ENCODE peak calls at places on chromosomes 12 and 14, in six cellular contexts. One of them, this sample, is unnamed.

GRCh38 chr12:58087428-58088117 is 146.2 kb downstream of the ATP23 start:
- DNase-seq in activated gamma-delta T cell treated with anti-CD3 and anti-CD28 coated beads, Interleukin-2, amount 50 U/mL, for 16 hours: no peak
- DNase-seq in fibroblast of lung: no peak
- DNase-seq in T-helper 2 cell: no peak
- DNase-seq in H1: no peak
- DNase-seq in mammary epithelial cell: no peak
- DNase-seq in this sample: no peak

GRCh38 chr12:11672833-11673232 is 23.4 kb downstream of the ETV6 start:
- DNase-seq in T-helper 2 cell: no peak
- DNase-seq in fibroblast of lung: no peak
- DNase-seq in mammary epithelial cell: no peak
- DNase-seq in H1: no peak
- DNase-seq in activated gamma-delta T cell treated with anti-CD3 and anti-CD28 coated beads, Interleukin-2, amount 50 U/mL, for 16 hours: no peak
- DNase-seq in this sample: no peak

GRCh38 chr12:66662729-66663128 is 16.1 kb downstream of the GRIP1 start:
- DNase-seq in T-helper 2 cell: no peak
- DNase-seq in activated gamma-delta T cell treated with anti-CD3 and anti-CD28 coated beads, Interleukin-2, amount 50 U/mL, for 16 hours: no peak
- DNase-seq in fibroblast of lung: peak; percentile 55
- DNase-seq in mammary epithelial cell: peak; percentile 76
- DNase-seq in H1: no peak
- DNase-seq in this sample: no peak

GRCh38 chr12:103623716-103624115 is 36.6 kb downstream of the STAB2 start:
- DNase-seq in activated gamma-delta T cell treated with anti-CD3 and anti-CD28 coated beads, Interleukin-2, amount 50 U/mL, for 16 hours: no peak
- DNase-seq in mammary epithelial cell: no peak
- DNase-seq in T-helper 2 cell: no peak
- DNase-seq in H1: no peak
- DNase-seq in fibroblast of lung: no peak
- DNase-seq in this sample: no peak

GRCh38 chr12:123063535-123063934 is 83.1 kb downstream of the ARL6IP4 start:
- DNase-seq in activated gamma-delta T cell treated with anti-CD3 and anti-CD28 coated beads, Interleukin-2, amount 50 U/mL, for 16 hours: no peak
- DNase-seq in mammary epithelial cell: no peak
- DNase-seq in T-helper 2 cell: no peak
- DNase-seq in fibroblast of lung: peak; percentile 32
- DNase-seq in H1: peak; percentile 36
- DNase-seq in this sample: no peak

GRCh38 chr14:90773705-90774104 is 42.5 kb downstream of the TTC7B start:
- DNase-seq in activated gamma-delta T cell treated with anti-CD3 and anti-CD28 coated beads, Interleukin-2, amount 50 U/mL, for 16 hours: no peak
- DNase-seq in H1: no peak
- DNase-seq in mammary epithelial cell: no peak
- DNase-seq in T-helper 2 cell: no peak
- DNase-seq in fibroblast of lung: no peak
- DNase-seq in this sample: no peak

GRCh38 chr14:101601603-101602465 is 40.5 kb downstream of the DIO3 start:
- DNase-seq in H1: no peak
- DNase-seq in mammary epithelial cell: no peak
- DNase-seq in fibroblast of lung: no peak
- DNase-seq in activated gamma-delta T cell treated with anti-CD3 and anti-CD28 coated beads, Interleukin-2, amount 50 U/mL, for 16 hours: no peak
- DNase-seq in T-helper 2 cell: no peak
- DNase-seq in this sample: no peak

GRCh38 chr14:74207943-74208342 is 31.3 kb upstream of the VSX2 start:
- DNase-seq in T-helper 2 cell: no peak
- DNase-seq in mammary epithelial cell: peak; percentile 3
- DNase-seq in activated gamma-delta T cell treated with anti-CD3 and anti-CD28 coated beads, Interleukin-2, amount 50 U/mL, for 16 hours: no peak
- DNase-seq in fibroblast of lung: peak; percentile 2
- DNase-seq in H1: no peak
- DNase-seq in this sample: no peak

GRCh38 chr14:91654836-91655235 is 77.0 kb downstream of the CATSPERB start:
- DNase-seq in mammary epithelial cell: peak; percentile 66
- DNase-seq in activated gamma-delta T cell treated with anti-CD3 and anti-CD28 coated beads, Interleukin-2, amount 50 U/mL, for 16 hours: no peak
- DNase-seq in T-helper 2 cell: no peak
- DNase-seq in H1: no peak
- DNase-seq in fibroblast of lung: no peak
- DNase-seq in this sample: no peak

GRCh38 chr12:62761658-62762057 is 173.3 kb downstream of the PPM1H start:
- DNase-seq in activated gamma-delta T cell treated with anti-CD3 and anti-CD28 coated beads, Interleukin-2, amount 50 U/mL, for 16 hours: no peak
- DNase-seq in fibroblast of lung: no peak
- DNase-seq in mammary epithelial cell: no peak
- DNase-seq in H1: no peak
- DNase-seq in T-helper 2 cell: no peak
- DNase-seq in this sample: no peak

GRCh38 chr14:86712176-86712575 is 1182.2 kb downstream of the FLRT2 start:
- DNase-seq in fibroblast of lung: peak; percentile 51
- DNase-seq in activated gamma-delta T cell treated with anti-CD3 and anti-CD28 coated beads, Interleukin-2, amount 50 U/mL, for 16 hours: no peak
- DNase-seq in T-helper 2 cell: no peak
- DNase-seq in mammary epithelial cell: no peak
- DNase-seq in H1: no peak
- DNase-seq in this sample: no peak

GRCh38 chr14:77076118-77076631 is 21.9 kb upstream of the CIPC start:
- DNase-seq in mammary epithelial cell: no peak
- DNase-seq in H1: no peak
- DNase-seq in activated gamma-delta T cell treated with anti-CD3 and anti-CD28 coated beads, Interleukin-2, amount 50 U/mL, for 16 hours: no peak
- DNase-seq in T-helper 2 cell: no peak
- DNase-seq in fibroblast of lung: peak; percentile 85
- DNase-seq in this sample: no peak

GRCh38 chr14:37122919-37123639 is 49.3 kb downstream of the SLC25A21 start:
- DNase-seq in H1: no peak
- DNase-seq in fibroblast of lung: no peak
- DNase-seq in mammary epithelial cell: no peak
- DNase-seq in activated gamma-delta T cell treated with anti-CD3 and anti-CD28 coated beads, Interleukin-2, amount 50 U/mL, for 16 hours: no peak
- DNase-seq in T-helper 2 cell: no peak
- DNase-seq in this sample: no peak

GRCh38 chr12:47754881-47755280 is 3.8 kb downstream of the RAPGEF3 start:
- DNase-seq in fibroblast of lung: no peak
- DNase-seq in activated gamma-delta T cell treated with anti-CD3 and anti-CD28 coated beads, Interleukin-2, amount 50 U/mL, for 16 hours: no peak
- DNase-seq in H1: no peak
- DNase-seq in T-helper 2 cell: no peak
- DNase-seq in mammary epithelial cell: no peak
- DNase-seq in this sample: peak; percentile 27

GRCh38 chr14:91138511-91139359 is 24.9 kb downstream of the DGLUCY start:
- DNase-seq in T-helper 2 cell: no peak
- DNase-seq in activated gamma-delta T cell treated with anti-CD3 and anti-CD28 coated beads, Interleukin-2, amount 50 U/mL, for 16 hours: peak; percentile 28
- DNase-seq in H1: no peak
- DNase-seq in mammary epithelial cell: peak; percentile 20
- DNase-seq in fibroblast of lung: peak; percentile 38
- DNase-seq in this sample: no peak

GRCh38 chr14:30657606-30658163 is 35.6 kb downstream of the SCFD1 start:
- DNase-seq in fibroblast of lung: peak; percentile 29
- DNase-seq in mammary epithelial cell: no peak
- DNase-seq in H1: no peak
- DNase-seq in activated gamma-delta T cell treated with anti-CD3 and anti-CD28 coated beads, Interleukin-2, amount 50 U/mL, for 16 hours: no peak
- DNase-seq in T-helper 2 cell: no peak
- DNase-seq in this sample: no peak

GRCh38 chr14:96267916-96268315 is 11.9 kb downstream of the BDKRB1 start:
- DNase-seq in T-helper 2 cell: no peak
- DNase-seq in fibroblast of lung: no peak
- DNase-seq in H1: no peak
- DNase-seq in mammary epithelial cell: peak; percentile 86
- DNase-seq in activated gamma-delta T cell treated with anti-CD3 and anti-CD28 coated beads, Interleukin-2, amount 50 U/mL, for 16 hours: no peak
- DNase-seq in this sample: no peak

GRCh38 chr12:123532808-123533649 is 490 bp downstream of the RILPL1 start:
- DNase-seq in T-helper 2 cell: no peak
- DNase-seq in H1: no peak
- DNase-seq in mammary epithelial cell: peak; percentile 48
- DNase-seq in activated gamma-delta T cell treated with anti-CD3 and anti-CD28 coated beads, Interleukin-2, amount 50 U/mL, for 16 hours: no peak
- DNase-seq in fibroblast of lung: peak; percentile 36
- DNase-seq in this sample: no peak

GRCh38 chr14:32202941-32203882 is at the start of gene RNU6-8:
- DNase-seq in activated gamma-delta T cell treated with anti-CD3 and anti-CD28 coated beads, Interleukin-2, amount 50 U/mL, for 16 hours: peak; percentile 73
- DNase-seq in T-helper 2 cell: peak; percentile 67
- DNase-seq in H1: peak; percentile 82
- DNase-seq in mammary epithelial cell: peak; percentile 79
- DNase-seq in fibroblast of lung: peak; percentile 91
- DNase-seq in this sample: peak; percentile 57

GRCh38 chr14:81784084-81784483 is 250.4 kb upstream of the SEL1L start:
- DNase-seq in mammary epithelial cell: no peak
- DNase-seq in fibroblast of lung: no peak
- DNase-seq in activated gamma-delta T cell treated with anti-CD3 and anti-CD28 coated beads, Interleukin-2, amount 50 U/mL, for 16 hours: no peak
- DNase-seq in H1: no peak
- DNase-seq in T-helper 2 cell: no peak
- DNase-seq in this sample: no peak

GRCh38 chr12:102879144-102879763 is 37.8 kb downstream of the PAH start:
- DNase-seq in mammary epithelial cell: peak; percentile 79
- DNase-seq in H1: peak; percentile 47
- DNase-seq in activated gamma-delta T cell treated with anti-CD3 and anti-CD28 coated beads, Interleukin-2, amount 50 U/mL, for 16 hours: no peak
- DNase-seq in T-helper 2 cell: no peak
- DNase-seq in fibroblast of lung: peak; percentile 8
- DNase-seq in this sample: peak; percentile 51

GRCh38 chr12:49549735-49550710 is 11.2 kb downstream of the KCNH3 start:
- DNase-seq in mammary epithelial cell: no peak
- DNase-seq in fibroblast of lung: no peak
- DNase-seq in H1: no peak
- DNase-seq in T-helper 2 cell: no peak
- DNase-seq in activated gamma-delta T cell treated with anti-CD3 and anti-CD28 coated beads, Interleukin-2, amount 50 U/mL, for 16 hours: no peak
- DNase-seq in this sample: no peak

GRCh38 chr14:20400965-20401593 is 12.2 kb downstream of the TEP1 start:
- DNase-seq in fibroblast of lung: no peak
- DNase-seq in T-helper 2 cell: no peak
- DNase-seq in H1: no peak
- DNase-seq in activated gamma-delta T cell treated with anti-CD3 and anti-CD28 coated beads, Interleukin-2, amount 50 U/mL, for 16 hours: no peak
- DNase-seq in mammary epithelial cell: peak; percentile 91
- DNase-seq in this sample: no peak

GRCh38 chr12:58372298-58372697 is 430.9 kb downstream of the ATP23 start:
- DNase-seq in mammary epithelial cell: no peak
- DNase-seq in T-helper 2 cell: no peak
- DNase-seq in H1: no peak
- DNase-seq in activated gamma-delta T cell treated with anti-CD3 and anti-CD28 coated beads, Interleukin-2, amount 50 U/mL, for 16 hours: no peak
- DNase-seq in fibroblast of lung: no peak
- DNase-seq in this sample: peak; percentile 60

GRCh38 chr12:114403044-114403689 is 2.8 kb downstream of the TBX5 start:
- DNase-seq in activated gamma-delta T cell treated with anti-CD3 and anti-CD28 coated beads, Interleukin-2, amount 50 U/mL, for 16 hours: no peak
- DNase-seq in H1: peak; percentile 54
- DNase-seq in fibroblast of lung: peak; percentile 79
- DNase-seq in T-helper 2 cell: no peak
- DNase-seq in mammary epithelial cell: no peak
- DNase-seq in this sample: no peak

GRCh38 chr12:9750276-9751203 is 10.2 kb downstream of the CD69 start:
- DNase-seq in H1: no peak
- DNase-seq in mammary epithelial cell: peak; percentile 30
- DNase-seq in fibroblast of lung: peak; percentile 77
- DNase-seq in T-helper 2 cell: no peak
- DNase-seq in activated gamma-delta T cell treated with anti-CD3 and anti-CD28 coated beads, Interleukin-2, amount 50 U/mL, for 16 hours: peak; percentile 42
- DNase-seq in this sample: no peak

GRCh38 chr14:74834682-74835392 is 41.1 kb downstream of the PROX2 start:
- DNase-seq in activated gamma-delta T cell treated with anti-CD3 and anti-CD28 coated beads, Interleukin-2, amount 50 U/mL, for 16 hours: no peak
- DNase-seq in mammary epithelial cell: no peak
- DNase-seq in H1: no peak
- DNase-seq in T-helper 2 cell: no peak
- DNase-seq in fibroblast of lung: peak; percentile 46
- DNase-seq in this sample: no peak

GRCh38 chr14:59566281-59566680 is 10.3 kb downstream of the CCDC175 start:
- DNase-seq in fibroblast of lung: no peak
- DNase-seq in activated gamma-delta T cell treated with anti-CD3 and anti-CD28 coated beads, Interleukin-2, amount 50 U/mL, for 16 hours: no peak
- DNase-seq in T-helper 2 cell: no peak
- DNase-seq in H1: no peak
- DNase-seq in mammary epithelial cell: no peak
- DNase-seq in this sample: no peak

GRCh38 chr12:96234591-96235496 is 40.7 kb downstream of the ELK3 start:
- DNase-seq in T-helper 2 cell: no peak
- DNase-seq in mammary epithelial cell: no peak
- DNase-seq in fibroblast of lung: no peak
- DNase-seq in H1: no peak
- DNase-seq in activated gamma-delta T cell treated with anti-CD3 and anti-CD28 coated beads, Interleukin-2, amount 50 U/mL, for 16 hours: no peak
- DNase-seq in this sample: no peak

GRCh38 chr12:460301-461230 is 827 bp downstream of the B4GALNT3 start:
- DNase-seq in mammary epithelial cell: peak; percentile 14
- DNase-seq in H1: no peak
- DNase-seq in fibroblast of lung: no peak
- DNase-seq in activated gamma-delta T cell treated with anti-CD3 and anti-CD28 coated beads, Interleukin-2, amount 50 U/mL, for 16 hours: peak; percentile 17
- DNase-seq in T-helper 2 cell: no peak
- DNase-seq in this sample: no peak

GRCh38 chr12:52285172-52285745 is 6.1 kb downstream of the KRT81 start:
- DNase-seq in activated gamma-delta T cell treated with anti-CD3 and anti-CD28 coated beads, Interleukin-2, amount 50 U/mL, for 16 hours: no peak
- DNase-seq in mammary epithelial cell: peak; percentile 82
- DNase-seq in T-helper 2 cell: no peak
- DNase-seq in fibroblast of lung: no peak
- DNase-seq in H1: no peak
- DNase-seq in this sample: no peak

GRCh38 chr14:64238049-64238448 is 56.1 kb downstream of the ESR2 start:
- DNase-seq in fibroblast of lung: no peak
- DNase-seq in mammary epithelial cell: no peak
- DNase-seq in T-helper 2 cell: no peak
- DNase-seq in H1: no peak
- DNase-seq in activated gamma-delta T cell treated with anti-CD3 and anti-CD28 coated beads, Interleukin-2, amount 50 U/mL, for 16 hours: no peak
- DNase-seq in this sample: no peak

GRCh38 chr12:93922583-93923006 is 225.8 kb upstream of the PLXNC1 start:
- DNase-seq in activated gamma-delta T cell treated with anti-CD3 and anti-CD28 coated beads, Interleukin-2, amount 50 U/mL, for 16 hours: no peak
- DNase-seq in mammary epithelial cell: no peak
- DNase-seq in T-helper 2 cell: no peak
- DNase-seq in fibroblast of lung: no peak
- DNase-seq in H1: no peak
- DNase-seq in this sample: no peak

GRCh38 chr14:73476451-73476905 is 14.3 kb upstream of the RIOX1 start:
- DNase-seq in fibroblast of lung: no peak
- DNase-seq in T-helper 2 cell: no peak
- DNase-seq in H1: no peak
- DNase-seq in activated gamma-delta T cell treated with anti-CD3 and anti-CD28 coated beads, Interleukin-2, amount 50 U/mL, for 16 hours: no peak
- DNase-seq in mammary epithelial cell: no peak
- DNase-seq in this sample: no peak

GRCh38 chr14:60242420-60242819 is 6.6 kb upstream of the PPM1A start:
- DNase-seq in H1: no peak
- DNase-seq in T-helper 2 cell: no peak
- DNase-seq in fibroblast of lung: no peak
- DNase-seq in mammary epithelial cell: no peak
- DNase-seq in activated gamma-delta T cell treated with anti-CD3 and anti-CD28 coated beads, Interleukin-2, amount 50 U/mL, for 16 hours: no peak
- DNase-seq in this sample: no peak

GRCh38 chr12:131869871-131870418 is 24.5 kb upstream of the ULK1 start:
- DNase-seq in mammary epithelial cell: peak; percentile 60
- DNase-seq in fibroblast of lung: peak; percentile 27
- DNase-seq in activated gamma-delta T cell treated with anti-CD3 and anti-CD28 coated beads, Interleukin-2, amount 50 U/mL, for 16 hours: no peak
- DNase-seq in T-helper 2 cell: no peak
- DNase-seq in H1: no peak
- DNase-seq in this sample: no peak

GRCh38 chr14:32449640-32450039 is 120.5 kb downstream of the AKAP6 start:
- DNase-seq in fibroblast of lung: no peak
- DNase-seq in mammary epithelial cell: no peak
- DNase-seq in T-helper 2 cell: no peak
- DNase-seq in H1: no peak
- DNase-seq in activated gamma-delta T cell treated with anti-CD3 and anti-CD28 coated beads, Interleukin-2, amount 50 U/mL, for 16 hours: no peak
- DNase-seq in this sample: no peak

GRCh38 chr12:12819752-12820311 is 6.7 kb downstream of the DDX47 start:
- DNase-seq in H1: no peak
- DNase-seq in T-helper 2 cell: no peak
- DNase-seq in fibroblast of lung: peak; percentile 67
- DNase-seq in activated gamma-delta T cell treated with anti-CD3 and anti-CD28 coated beads, Interleukin-2, amount 50 U/mL, for 16 hours: no peak
- DNase-seq in mammary epithelial cell: peak; percentile 86
- DNase-seq in this sample: no peak

This sample was measured in GM12878.